ENCODE peak calls at places on chromosomes 7 and 10, in five cellular contexts. I, T, W, M and Z are unnamed samples.

GRCh38 chr10:58641708-58642107 is 129.0 kb downstream of the BICC1 start:
- DNase-seq in I (no peak), T (no peak), W (no peak), M (no peak), Z (peak; percentile 88)

GRCh38 chr7:54394877-54395276 is 147.3 kb upstream of the VSTM2A start:
- DNase-seq in I (no peak), T (no peak), W (no peak), M (no peak), Z (no peak)

GRCh38 chr7:19772858-19773337 is 519 bp downstream of the TMEM196 start:
- DNase-seq in I (peak; percentile 33), T (peak; percentile 30), W (no peak), M (no peak), Z (peak; percentile 5)

GRCh38 chr10:120983721-120984120 is 132.6 kb downstream of the WDR11 start:
- DNase-seq in I (no peak), T (no peak), W (no peak), M (no peak), Z (no peak)

GRCh38 chr7:49580000-49580399 is 193.4 kb upstream of the VWC2 start:
- DNase-seq in I (peak; percentile 29), T (no peak), W (no peak), M (no peak), Z (no peak)

GRCh38 chr7:13077466-13077865 is 390.0 kb downstream of the ARL4A start:
- DNase-seq in I (no peak), T (no peak), W (no peak), M (no peak), Z (peak; percentile 47)

GRCh38 chr10:535051-535450 is 154.4 kb downstream of the DIP2C start:
- DNase-seq in I (no peak), T (no peak), W (no peak), M (no peak), Z (no peak)

GRCh38 chr7:116672596-116673503 is 854 bp downstream of the MET start:
- DNase-seq in I (no peak), T (peak; percentile 48), W (no peak), M (peak; percentile 9), Z (peak; percentile 50)

GRCh38 chr10:113199459-113199858 is 249.4 kb downstream of the TCF7L2 start:
- DNase-seq in I (no peak), T (no peak), W (no peak), M (no peak), Z (peak; percentile 75)

GRCh38 chr10:124116771-124117510 is 23.5 kb upstream of the CHST15 start:
- DNase-seq in I (no peak), T (no peak), W (peak; percentile 10), M (no peak), Z (no peak)

GRCh38 chr10:1368772-1369171 is 312.6 kb downstream of the WDR37 start:
- DNase-seq in I (peak; percentile 43), T (peak; percentile 62), W (peak; percentile 63), M (peak; percentile 28), Z (no peak)

GRCh38 chr10:91617073-91617580 is 15.7 kb downstream of the PPP1R3C start:
- DNase-seq in I (no peak), T (peak; percentile 45), W (no peak), M (no peak), Z (peak; percentile 94)

GRCh38 chr7:94028768-94029167 is 24.6 kb upstream of the BET1 start:
- DNase-seq in I (no peak), T (no peak), W (no peak), M (no peak), Z (peak; percentile 83)

GRCh38 chr7:1103009-1103788 is 15.3 kb downstream of the GPER1 start:
- DNase-seq in I (no peak), T (no peak), W (no peak), M (peak; percentile 41), Z (no peak)

GRCh38 chr10:68155615-68156205 is 46.4 kb downstream of the MYPN start:
- DNase-seq in I (no peak), T (no peak), W (no peak), M (no peak), Z (peak; percentile 50)

GRCh38 chr10:79322616-79323566 is 24.4 kb upstream of the PPIF start:
- DNase-seq in I (no peak), T (no peak), W (no peak), M (no peak), Z (peak; percentile 92)
- TF ChIP-seq MAFK in I (no peak), T (no peak), W (no peak), M (no peak), Z (no peak)

GRCh38 chr7:135855836-135856235 is 107.2 kb upstream of the FAM180A start:
- DNase-seq in I (peak; percentile 2), T (no peak), W (peak; percentile 30), M (no peak), Z (no peak)
- TF ChIP-seq MAFK in I (peak; percentile 98), T (peak; percentile 92), W (peak; percentile 100), M (peak; percentile 91), Z (peak; percentile 97)

DNA sequence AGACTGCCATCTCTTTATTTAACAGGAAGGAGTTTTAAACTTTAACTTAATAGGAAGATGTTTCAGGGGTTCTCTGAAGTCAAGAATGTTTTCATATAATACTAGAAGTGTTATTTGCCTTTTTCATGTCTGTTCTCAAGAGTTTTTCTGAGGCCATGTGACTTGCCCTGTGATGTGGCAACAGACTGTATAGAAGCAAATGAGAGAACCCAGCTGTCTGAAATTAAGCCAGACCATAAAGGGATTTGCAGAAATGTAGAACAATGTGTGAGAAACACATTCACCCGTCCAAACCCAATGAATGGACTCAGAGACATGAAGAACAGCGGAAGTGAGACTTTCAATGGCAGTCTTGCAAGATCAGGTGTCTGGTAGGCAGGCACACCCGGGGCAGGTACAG is 23.8 kb downstream of the MAPK8 start:
- DNase-seq in I (no peak), T (no peak), W (no peak), M (no peak), Z (peak; percentile 40)
- TF ChIP-seq MAFK in I (no peak), T (no peak), W (no peak), M (no peak), Z (no peak)

GRCh38 chr10:132230557-132231210 is 43.9 kb downstream of the DPYSL4 start:
- DNase-seq in I (no peak), T (no peak), W (no peak), M (no peak), Z (no peak)

GRCh38 chr10:132233501-132234075 is 46.8 kb downstream of the DPYSL4 start:
- DNase-seq in I (no peak), T (no peak), W (no peak), M (no peak), Z (no peak)

GRCh38 chr10:132232981-132233380 is 46.2 kb downstream of the DPYSL4 start:
- DNase-seq in I (no peak), T (no peak), W (no peak), M (no peak), Z (no peak)

GRCh38 chr10:132232553-132232949 is 45.8 kb downstream of the DPYSL4 start:
- DNase-seq in I (no peak), T (no peak), W (no peak), M (no peak), Z (no peak)

GRCh38 chr10:132231656-132232552 is 45.2 kb downstream of the DPYSL4 start:
- DNase-seq in I (no peak), T (no peak), W (no peak), M (no peak), Z (no peak)
- TF ChIP-seq MAFK in I (no peak), T (no peak), W (no peak), M (no peak), Z (no peak)

DNA sequence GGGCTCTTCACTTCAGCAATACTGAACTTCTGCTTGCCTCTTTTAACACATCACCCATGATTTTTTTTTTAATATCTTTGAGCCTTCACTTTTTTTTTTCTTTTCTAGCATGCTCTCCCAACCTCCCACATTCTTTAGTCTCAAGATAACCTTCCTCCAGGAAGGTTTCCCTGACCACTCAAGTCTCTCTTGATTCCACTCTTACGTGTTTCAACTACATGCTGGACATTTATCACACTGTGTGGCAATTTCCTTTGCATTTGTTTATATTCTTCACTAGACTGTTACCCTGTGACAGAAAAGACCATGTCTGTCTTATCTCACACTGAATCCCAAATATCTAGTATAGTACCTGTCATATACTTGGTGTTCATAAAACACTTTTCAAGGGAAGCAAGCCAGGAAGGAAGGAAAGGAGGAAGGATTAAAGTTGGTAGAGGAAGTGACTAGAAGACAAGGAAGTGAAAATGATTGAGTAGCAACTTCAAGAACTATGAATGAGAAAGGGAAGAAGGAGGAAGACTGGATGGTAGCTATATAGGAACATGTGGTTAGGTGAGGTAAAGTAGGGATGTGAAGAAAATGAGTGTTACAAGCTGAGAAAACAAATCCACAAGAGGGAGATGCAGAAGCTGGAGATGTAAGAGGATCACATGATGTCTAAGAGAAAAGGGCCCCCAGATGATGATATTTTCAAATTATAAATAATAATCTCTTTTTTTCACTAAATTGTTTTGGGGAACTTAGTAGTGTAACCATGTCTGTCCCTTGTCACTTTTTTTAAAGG is 40.4 kb downstream of the IFIT5 start:
- DNase-seq in I (no peak), T (no peak), W (no peak), M (no peak), Z (peak; percentile 22)
- TF ChIP-seq MAFK in I (no peak), T (no peak), W (no peak), M (no peak), Z (no peak)

GRCh38 chr10:16967866-16968721 is 150.9 kb upstream of the RSU1 start:
- DNase-seq in I (peak; percentile 25), T (peak; percentile 51), W (no peak), M (peak; percentile 40), Z (peak; percentile 93)
- TF ChIP-seq MAFK in I (no peak), T (no peak), W (no peak), M (no peak), Z (no peak)

GRCh38 chr10:24550680-24551079 is 173.0 kb downstream of the ARHGAP21 start:
- DNase-seq in I (no peak), T (no peak), W (no peak), M (no peak), Z (no peak)
- TF ChIP-seq MAFK in I (no peak), T (no peak), W (no peak), M (no peak), Z (no peak)

GRCh38 chr10:118948784-118949183 is 80.7 kb upstream of the NANOS1 start:
- DNase-seq in I (no peak), T (no peak), W (no peak), M (no peak), Z (no peak)
- TF ChIP-seq MAFK in I (no peak), T (no peak), W (no peak), M (no peak), Z (no peak)